ENCODE peak calls at places on chromosomes 12 and 14, in nine cellular contexts. O is CD4-positive, CD25-positive, alpha-beta regulatory T cell; M is endothelial cell of umbilical vein; N is GM06990; Y is H1; C is uterus; S is PC-3; B is adrenal gland; R is transverse colon. X is an unnamed sample.

GRCh38 chr12:54723653-54724256 is 75.6 kb upstream of the DCD start:
- DNase-seq in O (peak; percentile 5), M (peak; percentile 24), N (no peak), Y (no peak), C (no peak), S (peak; percentile 61), B (peak; percentile 25), R (no peak), X (peak; percentile 34)

GRCh38 chr14:80475074-80475473 is 263.8 kb upstream of the DIO2 start:
- DNase-seq in O (no peak), M (no peak), N (no peak), Y (no peak), C (no peak), S (peak; percentile 16), B (no peak), R (no peak), X (no peak)

GRCh38 chr14:92039073-92039719 is 663 bp downstream of the TRIP11 start:
- DNase-seq in O (no peak), M (peak; percentile 84), N (no peak), Y (peak; percentile 79), C (no peak), S (peak; percentile 63), B (no peak), R (peak; percentile 26), X (peak; percentile 78)

GRCh38 chr14:53462931-53463778 is 310.0 kb upstream of the DDHD1 start:
- DNase-seq in O (no peak), M (no peak), N (no peak), Y (no peak), C (no peak), S (peak; percentile 37), B (no peak), R (no peak), X (no peak)

GRCh38 chr12:29148065-29148957 is 767 bp upstream of the FAR2 start:
- DNase-seq in O (no peak), M (peak; percentile 20), N (no peak), Y (peak; percentile 51), C (peak; percentile 15), S (peak; percentile 55), B (no peak), R (peak; percentile 71), X (peak; percentile 30)

GRCh38 chr14:54754116-54754622 is 148.5 kb downstream of the GCH1 start:
- DNase-seq in O (no peak), M (no peak), N (no peak), Y (no peak), C (no peak), S (no peak), B (no peak), R (no peak), X (no peak)

GRCh38 chr12:8822298-8822697 is at the start of gene A2ML1:
- DNase-seq in O (no peak), M (no peak), N (no peak), Y (no peak), C (no peak), S (peak; percentile 72), B (no peak), R (no peak), X (no peak)

GRCh38 chr14:94363171-94363624 is 25.2 kb downstream of the SERPINA1 start:
- DNase-seq in O (no peak), M (no peak), N (no peak), Y (no peak), C (no peak), S (no peak), B (no peak), R (no peak), X (no peak)

GRCh38 chr14:44170554-44170953 is 336.5 kb downstream of the FSCB start:
- DNase-seq in O (no peak), M (no peak), N (no peak), Y (no peak), C (no peak), S (no peak), B (no peak), R (peak; percentile 31), X (no peak)

GRCh38 chr12:39622306-39622705 is 2.7 kb upstream of the ABCD2 start:
- DNase-seq in O (no peak), M (no peak), N (no peak), Y (no peak), C (no peak), S (no peak), B (no peak), R (no peak), X (no peak)

GRCh38 chr14:54782803-54783659 is 119.6 kb downstream of the GCH1 start:
- DNase-seq in O (no peak), M (no peak), N (peak; percentile 54), Y (no peak), C (no peak), S (no peak), B (no peak), R (peak; percentile 18), X (no peak)

GRCh38 chr12:78087363-78087675 is 256.6 kb downstream of the NAV3 start:
- DNase-seq in O (no peak), M (peak; percentile 6), N (no peak), Y (no peak), C (no peak), S (no peak), B (no peak), R (no peak), X (no peak)

GRCh38 chr14:43360239-43360638 is 1146.8 kb downstream of the FSCB start:
- DNase-seq in O (no peak), M (no peak), N (no peak), Y (no peak), C (no peak), S (no peak), B (no peak), R (no peak), X (no peak)

GRCh38 chr12:105084251-105085250 is at the start of gene ALDH1L2:
- DNase-seq in O (peak; percentile 24), M (peak; percentile 77), N (peak; percentile 78), Y (peak; percentile 99), C (peak; percentile 84), S (peak; percentile 82), B (peak; percentile 85), R (peak; percentile 78), X (no peak)

GRCh38 chr12:130480887-130481286 is 143.2 kb downstream of the PIWIL1 start:
- DNase-seq in O (no peak), M (no peak), N (no peak), Y (no peak), C (no peak), S (no peak), B (no peak), R (peak; percentile 31), X (no peak)

GRCh38 chr12:130479401-130480125 is 141.9 kb downstream of the PIWIL1 start:
- DNase-seq in O (no peak), M (no peak), N (no peak), Y (no peak), C (no peak), S (no peak), B (no peak), R (no peak), X (no peak)

GRCh38 chr12:130481392-130481879 is 143.7 kb downstream of the PIWIL1 start:
- DNase-seq in O (no peak), M (no peak), N (peak; percentile 46), Y (no peak), C (no peak), S (no peak), B (no peak), R (no peak), X (no peak)

GRCh38 chr12:130478786-130479185 is 141.1 kb downstream of the PIWIL1 start:
- DNase-seq in O (no peak), M (no peak), N (no peak), Y (no peak), C (no peak), S (no peak), B (no peak), R (no peak), X (no peak)

GRCh38 chr12:130480231-130480630 is 142.5 kb downstream of the PIWIL1 start:
- DNase-seq in O (no peak), M (no peak), N (no peak), Y (no peak), C (no peak), S (no peak), B (no peak), R (no peak), X (no peak)
- H3K4me3 ChIP-seq in O (no peak overlapping the region), M (no peak overlapping the region), N (no peak overlapping the region), Y (no peak overlapping the region), C (no peak overlapping the region), S (no peak overlapping the region), B (no peak overlapping the region), R (no peak overlapping the region), X (no peak overlapping the region)

DNA sequence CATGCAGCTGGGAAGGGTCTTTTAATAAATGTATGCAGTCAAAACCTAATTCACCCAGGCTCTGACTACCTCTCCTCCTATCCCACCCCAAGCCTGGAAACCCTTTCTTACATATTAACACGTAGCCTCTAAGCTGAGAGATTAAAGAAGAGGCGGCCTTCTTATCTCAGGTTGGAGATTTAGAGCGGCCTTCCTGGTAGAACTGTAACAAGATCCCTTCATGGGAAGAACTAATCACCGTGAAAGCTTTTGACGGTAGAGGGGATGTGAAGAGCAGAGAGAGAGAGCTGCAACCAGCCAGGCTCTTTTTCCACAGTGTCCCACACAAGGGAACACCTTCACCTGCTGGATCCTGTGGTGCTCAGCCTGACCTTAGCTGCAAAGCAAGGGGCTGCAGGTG is 367.4 kb downstream of the MED13L start:
- DNase-seq in O (no peak), M (no peak), N (no peak), Y (no peak), C (no peak), S (no peak), B (no peak), R (no peak), X (no peak)
- H3K36me3 ChIP-seq in O (no peaks in the 10 kb centered on the region), M (no peaks in the 10 kb centered on the region), N (no peaks in the 10 kb centered on the region), Y (no peaks in the 10 kb centered on the region), C (no peaks in the 10 kb centered on the region), S (no peaks in the 10 kb centered on the region), B (no peaks in the 10 kb centered on the region), R (no peaks in the 10 kb centered on the region), X (no peaks in the 10 kb centered on the region)

DNA sequence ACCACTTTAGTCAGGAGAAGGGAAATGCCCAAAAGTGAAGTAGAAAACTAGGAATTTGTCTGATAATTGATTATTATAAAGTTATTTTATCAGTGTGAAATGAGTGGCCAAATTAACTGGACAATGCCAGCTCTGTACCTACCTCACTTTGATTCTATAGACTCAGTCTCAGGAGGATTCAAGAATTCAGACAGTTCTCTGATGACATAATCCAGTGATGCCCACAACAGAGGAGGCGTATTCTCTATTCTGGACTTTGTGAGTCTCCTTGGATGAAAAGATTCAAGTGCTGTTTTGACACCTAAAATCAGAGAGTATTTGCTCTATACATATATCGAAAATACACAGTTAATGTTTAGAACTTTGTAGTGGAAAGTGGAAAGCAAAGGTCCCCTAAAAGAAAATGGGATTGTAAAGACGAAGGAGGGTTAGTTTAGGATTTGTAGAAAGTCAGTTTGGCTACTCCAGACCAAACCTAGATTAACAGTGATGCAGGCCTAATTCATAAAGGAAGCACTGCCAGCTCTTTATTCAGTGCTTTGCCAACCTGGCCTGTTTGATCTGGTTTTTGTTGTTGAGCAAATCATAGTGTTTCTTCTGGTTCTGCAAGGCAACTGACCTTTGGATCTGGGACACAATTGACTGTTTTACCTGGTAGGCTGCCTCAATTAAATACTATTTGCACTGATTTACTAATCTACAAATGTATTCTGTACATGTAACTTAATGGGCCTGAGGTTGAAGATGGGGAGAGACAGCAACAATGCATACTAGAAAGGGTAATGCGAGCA is 67.4 kb downstream of the DAD1 start:
- DNase-seq in O (no peak), M (no peak), N (no peak), Y (no peak), C (no peak), S (no peak), B (no peak), R (no peak), X (no peak)
- H3K4me3 ChIP-seq in O (peak overlapping the region; percentile 83), M (no peak overlapping the region), N (no peak overlapping the region), Y (no peak overlapping the region), C (no peak overlapping the region), S (no peak overlapping the region), B (no peak overlapping the region), R (no peak overlapping the region), X (no peak overlapping the region)

GRCh38 chr12:107749094-107749493 is 11.8 kb downstream of the PRDM4 start:
- DNase-seq in O (no peak), M (peak; percentile 42), N (no peak), Y (no peak), C (no peak), S (peak; percentile 66), B (no peak), R (no peak), X (no peak)

GRCh38 chr12:107748472-107748871 is 12.5 kb downstream of the PRDM4 start:
- DNase-seq in O (no peak), M (peak; percentile 84), N (no peak), Y (no peak), C (no peak), S (peak; percentile 91), B (no peak), R (no peak), X (no peak)
- H3K36me3 ChIP-seq in O (peaks cover 83% of the 10 kb centered on the region), M (peaks cover 18% of the 10 kb centered on the region), N (peaks cover 13% of the 10 kb centered on the region), Y (peaks cover 13% of the 10 kb centered on the region), C (no peaks in the 10 kb centered on the region), S (peaks cover 63% of the 10 kb centered on the region), B (no peaks in the 10 kb centered on the region), R (peaks cover 65% of the 10 kb centered on the region), X (peaks cover 94% of the 10 kb centered on the region)